ENCODE peak calls at places on chromosomes 1 and 21, in seven cellular contexts. N is A549; A is effector memory CD4-positive, alpha-beta T cell; H is HCT116; I is CD8-positive, alpha-beta T cell; Y is adrenal gland; G is right atrium auricular region. P is an unnamed sample.

GRCh38 chr1:157105988-157106812 is 6.6 kb upstream of the ETV3L start:
- DNase-seq in I (no peak), Y (no peak), N (peak; percentile 67), G (peak; percentile 65), H (no peak), A (no peak), P (peak; percentile 68)

GRCh38 chr1:162373541-162374375 is 2.9 kb downstream of the SPATA46 start:
- DNase-seq in N (peak; percentile 27), Y (no peak), I (no peak), H (peak; percentile 58), A (no peak), G (no peak), P (no peak)

GRCh38 chr21:20802201-20802600 is 196.0 kb upstream of the NCAM2 start:
- DNase-seq in N (no peak), H (no peak), A (no peak), G (no peak), I (no peak), Y (no peak), P (no peak)

GRCh38 chr1:199909137-199909536 is 118.4 kb upstream of the NR5A2 start:
- DNase-seq in A (no peak), N (no peak), Y (no peak), I (no peak), H (no peak), G (no peak), P (no peak)

GRCh38 chr21:28540514-28540913 is 452.2 kb downstream of the LTN1 start:
- DNase-seq in Y (no peak), H (no peak), N (no peak), I (no peak), G (no peak), A (no peak), P (no peak)

GRCh38 chr21:46322351-46323226 is 1.1 kb downstream of the C21orf58 start:
- DNase-seq in Y (no peak), A (no peak), H (no peak), G (no peak), I (no peak), N (no peak), P (no peak)

GRCh38 chr1:234970731-234971476 is 157.7 kb downstream of the TOMM20 start:
- DNase-seq in N (no peak), I (no peak), H (no peak), Y (peak; percentile 54), A (no peak), G (peak; percentile 88), P (peak; percentile 77)

GRCh38 chr1:203025721-203026665 is at the start of gene PPFIA4:
- DNase-seq in I (peak; percentile 87), Y (peak; percentile 92), N (peak; percentile 72), A (peak; percentile 78), H (peak; percentile 46), G (peak; percentile 81), P (peak; percentile 96)

GRCh38 chr1:109060707-109061106 is 15.1 kb downstream of the TAF13 start:
- DNase-seq in G (no peak), A (no peak), I (no peak), H (no peak), N (no peak), Y (no peak), P (no peak)

GRCh38 chr21:37433441-37433840 is 66.9 kb downstream of the DYRK1A start:
- DNase-seq in I (no peak), N (no peak), Y (no peak), A (no peak), H (no peak), G (no peak), P (no peak)
- H3K4me1 ChIP-seq in I (peaks cover 70% of the 10 kb centered on the region), N (peaks cover 6% of the 10 kb centered on the region), Y (peaks cover 62% of the 10 kb centered on the region), A (peaks cover 6% of the 10 kb centered on the region), H (no peaks in the 10 kb centered on the region), G (peaks cover 51% of the 10 kb centered on the region), P (peaks cover 14% of the 10 kb centered on the region)

GRCh38 chr1:31101147-31101502 is 35.6 kb upstream of the PUM1 start:
- DNase-seq in G (no peak), H (no peak), I (no peak), A (no peak), N (no peak), Y (no peak), P (peak; percentile 64)

GRCh38 chr1:31095985-31096384 is 30.5 kb upstream of the PUM1 start:
- DNase-seq in A (no peak), Y (no peak), H (no peak), G (no peak), N (no peak), I (no peak), P (no peak)

GRCh38 chr1:31099283-31100063 is 34.0 kb upstream of the PUM1 start:
- DNase-seq in N (no peak), G (no peak), Y (no peak), I (no peak), A (no peak), H (no peak), P (no peak)

GRCh38 chr1:31095298-31095981 is 29.9 kb upstream of the PUM1 start:
- DNase-seq in I (no peak), G (no peak), H (no peak), A (no peak), Y (no peak), N (no peak), P (no peak)
- H3K4me3 ChIP-seq in I (no peak overlapping the region), G (no peak overlapping the region), H (no peak overlapping the region), A (no peak overlapping the region), Y (no peak overlapping the region), N (no peak overlapping the region), P (no peak overlapping the region)

GRCh38 chr1:3161130-3161840 is 92.3 kb downstream of the PRDM16 start:
- DNase-seq in Y (no peak), N (no peak), I (no peak), G (no peak), A (no peak), H (no peak), P (no peak)

GRCh38 chr1:3160647-3161046 is 91.6 kb downstream of the PRDM16 start:
- DNase-seq in A (no peak), G (no peak), H (no peak), Y (no peak), I (no peak), N (no peak), P (no peak)

GRCh38 chr1:3164671-3165070 is 95.7 kb downstream of the PRDM16 start:
- DNase-seq in H (no peak), Y (no peak), A (no peak), N (no peak), I (no peak), G (no peak), P (no peak)

GRCh38 chr1:3163356-3163755 is 94.4 kb downstream of the PRDM16 start:
- DNase-seq in I (no peak), H (no peak), G (no peak), A (peak; percentile 1), Y (no peak), N (no peak), P (peak; percentile 30)

DNA sequence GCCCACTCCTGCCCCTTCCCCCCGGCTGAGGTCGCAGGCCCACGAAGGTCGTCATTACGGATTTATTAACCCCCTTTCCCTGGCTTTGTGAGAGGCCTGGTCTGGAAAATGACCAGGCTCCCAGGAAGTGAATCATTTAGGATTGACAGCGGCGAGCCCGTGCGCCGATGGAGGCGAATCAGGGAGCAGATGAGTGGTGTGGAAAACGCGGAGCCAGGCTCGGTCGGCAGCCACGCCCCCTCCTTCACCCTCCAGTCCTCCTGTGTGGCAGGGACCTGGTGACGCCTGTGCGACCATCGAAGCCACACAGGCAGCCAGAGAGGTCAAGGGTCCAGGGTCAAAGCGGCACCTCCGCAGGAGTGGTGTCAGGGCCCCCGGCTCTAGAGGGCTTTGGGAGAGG is 93.5 kb downstream of the PRDM16 start:
- DNase-seq in N (no peak), A (no peak), H (no peak), I (no peak), Y (no peak), G (no peak), P (no peak)
- H3K27ac ChIP-seq in N (no peak overlapping the region), A (no peak overlapping the region), H (no peak overlapping the region), I (no peak overlapping the region), Y (no peak overlapping the region), G (no peak overlapping the region), P (no peak overlapping the region)

GRCh38 chr1:9590201-9590600 is 1.5 kb downstream of the TMEM201 start:
- DNase-seq in Y (no peak), N (no peak), I (no peak), G (no peak), A (no peak), H (no peak), P (no peak)

GRCh38 chr1:9590945-9591668 is 2.4 kb downstream of the TMEM201 start:
- DNase-seq in G (no peak), Y (no peak), N (no peak), H (no peak), A (no peak), I (no peak), P (peak; percentile 45)

GRCh38 chr1:9592510-9593075 is 3.9 kb downstream of the TMEM201 start:
- DNase-seq in G (no peak), A (no peak), N (no peak), Y (no peak), I (no peak), H (no peak), P (peak; percentile 38)

GRCh38 chr1:9593147-9593491 is 4.4 kb downstream of the TMEM201 start:
- DNase-seq in I (no peak), H (no peak), N (no peak), G (no peak), Y (no peak), A (no peak), P (no peak)

GRCh38 chr1:9591669-9592509 is 3.2 kb downstream of the TMEM201 start:
- DNase-seq in N (no peak), G (no peak), Y (no peak), I (no peak), H (no peak), A (no peak), P (peak; percentile 11)
- H3K4me1 ChIP-seq in N (peaks cover 9% of the 10 kb centered on the region), G (peaks cover 76% of the 10 kb centered on the region), Y (peaks cover 29% of the 10 kb centered on the region), I (peaks cover 25% of the 10 kb centered on the region), H (peaks cover 13% of the 10 kb centered on the region), A (peaks cover 23% of the 10 kb centered on the region), P (peaks cover 34% of the 10 kb centered on the region)

DNA sequence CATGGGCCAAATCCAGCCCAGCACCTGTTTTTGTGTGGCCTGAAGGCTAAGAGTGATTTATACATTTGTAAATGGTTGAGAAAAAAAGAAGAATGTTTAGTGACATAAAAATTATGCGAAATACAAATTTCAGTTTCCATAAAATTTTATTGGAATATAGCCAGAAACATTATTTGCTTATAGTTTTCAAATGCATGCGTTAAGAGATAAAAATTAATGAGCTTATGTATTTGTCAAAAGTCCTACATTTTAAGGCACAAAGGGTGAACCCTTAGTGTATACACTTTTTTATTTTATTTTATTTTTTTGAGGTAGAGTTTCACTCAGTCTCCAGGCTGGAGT is 2.1 kb downstream of the MORC3 start:
- DNase-seq in N (no peak), A (no peak), G (no peak), I (no peak), Y (no peak), H (no peak), P (no peak)
- H3K4me3 ChIP-seq in N (peak overlapping the region; percentile 88), A (peak overlapping the region; percentile 91), G (no peak overlapping the region), I (peak overlapping the region; percentile 63), Y (peak overlapping the region; percentile 93), H (no peak overlapping the region), P (no peak overlapping the region)

DNA sequence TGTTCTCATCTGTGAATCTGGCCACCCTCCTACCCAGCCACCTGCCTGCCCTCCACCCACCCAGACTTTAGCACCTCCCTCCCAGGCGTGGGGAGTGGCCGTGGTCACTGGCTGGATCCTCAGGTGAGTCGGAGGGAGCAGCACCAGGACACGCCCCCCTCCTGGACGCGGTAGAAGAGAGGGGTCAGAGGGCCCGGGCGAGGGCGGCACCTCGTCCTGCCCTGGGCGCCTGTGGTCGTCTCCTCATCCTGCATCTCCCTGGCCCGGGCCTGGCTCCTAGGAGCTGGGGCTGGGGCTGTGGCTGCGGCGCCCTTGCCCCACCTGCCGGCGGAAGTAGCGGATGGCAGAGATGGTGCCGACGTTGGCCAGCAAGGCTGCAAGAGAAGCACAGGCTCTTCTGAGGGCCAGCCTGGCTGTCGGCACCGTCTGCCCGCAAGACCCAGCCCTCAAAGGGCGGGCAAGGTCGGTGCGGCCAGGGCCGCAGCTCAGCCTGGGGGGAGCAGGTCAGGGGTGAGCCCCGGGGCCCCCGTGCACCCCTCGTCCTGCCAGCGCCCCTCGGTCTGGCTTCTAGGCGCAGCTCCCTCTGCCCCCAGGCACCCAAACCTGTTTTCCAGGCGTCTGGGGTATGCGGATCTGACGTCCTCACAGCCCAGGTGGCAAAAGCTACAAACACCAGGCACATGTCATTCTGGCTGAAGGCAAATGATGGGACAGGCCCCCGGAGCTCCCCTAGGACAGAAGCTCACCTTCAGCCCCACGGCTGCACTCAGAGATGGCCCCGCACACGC is 5.8 kb downstream of the PERM1 start:
- DNase-seq in A (peak; percentile 36), H (peak; percentile 41), N (peak; percentile 80), Y (peak; percentile 62), G (no peak), I (peak; percentile 73), P (peak; percentile 73)
- H3K27ac ChIP-seq in A (no peak overlapping the region), H (peak overlapping the region; percentile 93), N (peak overlapping the region; percentile 69), Y (no peak overlapping the region), G (peak overlapping the region; percentile 52), I (no peak overlapping the region), P (peak overlapping the region; percentile 2)

P was measured in right cardiac atrium.